ENCODE peak calls at places on chromosomes 12 and 14, in ten cellular contexts. One of them, this sample, is unnamed.

GRCh38 chr14:94386085-94387031 is 2.0 kb downstream of the SERPINA1 start:
- DNase-seq in stimulated activated CD8-positive, alpha-beta memory T cell treated with anti-CD3 and anti-CD28 coated beads, Interleukin-7, amount 100 ng/mL, for 48 hours: no peak
- DNase-seq in mesendoderm: no peak
- DNase-seq in DMS 273 treated with DMSO at 0.1 percent for 48 hours: no peak
- DNase-seq in tibial artery: no peak
- DNase-seq in activated CD4-positive, alpha-beta T cell treated with anti-CD3 and anti-CD28 coated beads for 1 hour: no peak
- DNase-seq in C1 segment of cervical spinal cord: no peak
- DNase-seq in progenitor cell of endocrine pancreas: no peak
- DNase-seq in MV-4-11: no peak
- DNase-seq in NCI-H524 treated with DMSO at 0.1 percent for 48 hours: no peak
- DNase-seq in this sample: no peak

GRCh38 chr12:45216983-45217485 is 1.1 kb downstream of the ANO6 start:
- DNase-seq in stimulated activated CD8-positive, alpha-beta memory T cell treated with anti-CD3 and anti-CD28 coated beads, Interleukin-7, amount 100 ng/mL, for 48 hours: no peak
- DNase-seq in mesendoderm: no peak
- DNase-seq in DMS 273 treated with DMSO at 0.1 percent for 48 hours: no peak
- DNase-seq in tibial artery: no peak
- DNase-seq in activated CD4-positive, alpha-beta T cell treated with anti-CD3 and anti-CD28 coated beads for 1 hour: no peak
- DNase-seq in C1 segment of cervical spinal cord: no peak
- DNase-seq in progenitor cell of endocrine pancreas: no peak
- DNase-seq in MV-4-11: no peak
- DNase-seq in NCI-H524 treated with DMSO at 0.1 percent for 48 hours: no peak
- DNase-seq in this sample: no peak

GRCh38 chr12:80157640-80158039 is 58.3 kb downstream of the OTOGL start:
- DNase-seq in stimulated activated CD8-positive, alpha-beta memory T cell treated with anti-CD3 and anti-CD28 coated beads, Interleukin-7, amount 100 ng/mL, for 48 hours: no peak
- DNase-seq in mesendoderm: no peak
- DNase-seq in DMS 273 treated with DMSO at 0.1 percent for 48 hours: no peak
- DNase-seq in tibial artery: no peak
- DNase-seq in activated CD4-positive, alpha-beta T cell treated with anti-CD3 and anti-CD28 coated beads for 1 hour: no peak
- DNase-seq in C1 segment of cervical spinal cord: no peak
- DNase-seq in progenitor cell of endocrine pancreas: no peak
- DNase-seq in MV-4-11: no peak
- DNase-seq in NCI-H524 treated with DMSO at 0.1 percent for 48 hours: no peak
- DNase-seq in this sample: no peak

GRCh38 chr12:51986834-51987233 is 19.9 kb upstream of the TAMALIN start:
- DNase-seq in stimulated activated CD8-positive, alpha-beta memory T cell treated with anti-CD3 and anti-CD28 coated beads, Interleukin-7, amount 100 ng/mL, for 48 hours: no peak
- DNase-seq in mesendoderm: no peak
- DNase-seq in DMS 273 treated with DMSO at 0.1 percent for 48 hours: no peak
- DNase-seq in tibial artery: no peak
- DNase-seq in activated CD4-positive, alpha-beta T cell treated with anti-CD3 and anti-CD28 coated beads for 1 hour: no peak
- DNase-seq in C1 segment of cervical spinal cord: no peak
- DNase-seq in progenitor cell of endocrine pancreas: no peak
- DNase-seq in MV-4-11: no peak
- DNase-seq in NCI-H524 treated with DMSO at 0.1 percent for 48 hours: no peak
- DNase-seq in this sample: no peak

GRCh38 chr14:39069923-39070322 is 33.1 kb downstream of the SEC23A start:
- DNase-seq in stimulated activated CD8-positive, alpha-beta memory T cell treated with anti-CD3 and anti-CD28 coated beads, Interleukin-7, amount 100 ng/mL, for 48 hours: no peak
- DNase-seq in mesendoderm: no peak
- DNase-seq in DMS 273 treated with DMSO at 0.1 percent for 48 hours: no peak
- DNase-seq in tibial artery: no peak
- DNase-seq in activated CD4-positive, alpha-beta T cell treated with anti-CD3 and anti-CD28 coated beads for 1 hour: no peak
- DNase-seq in C1 segment of cervical spinal cord: no peak
- DNase-seq in progenitor cell of endocrine pancreas: no peak
- DNase-seq in MV-4-11: no peak
- DNase-seq in NCI-H524 treated with DMSO at 0.1 percent for 48 hours: no peak
- DNase-seq in this sample: no peak

GRCh38 chr12:25655702-25656101 is 102.6 kb upstream of the LMNTD1 start:
- DNase-seq in stimulated activated CD8-positive, alpha-beta memory T cell treated with anti-CD3 and anti-CD28 coated beads, Interleukin-7, amount 100 ng/mL, for 48 hours: no peak
- DNase-seq in mesendoderm: no peak
- DNase-seq in DMS 273 treated with DMSO at 0.1 percent for 48 hours: no peak
- DNase-seq in tibial artery: no peak
- DNase-seq in activated CD4-positive, alpha-beta T cell treated with anti-CD3 and anti-CD28 coated beads for 1 hour: no peak
- DNase-seq in C1 segment of cervical spinal cord: no peak
- DNase-seq in progenitor cell of endocrine pancreas: no peak
- DNase-seq in MV-4-11: no peak
- DNase-seq in NCI-H524 treated with DMSO at 0.1 percent for 48 hours: no peak
- DNase-seq in this sample: no peak

GRCh38 chr12:96140110-96140509 is 54.1 kb upstream of the ELK3 start:
- DNase-seq in stimulated activated CD8-positive, alpha-beta memory T cell treated with anti-CD3 and anti-CD28 coated beads, Interleukin-7, amount 100 ng/mL, for 48 hours: no peak
- DNase-seq in mesendoderm: no peak
- DNase-seq in DMS 273 treated with DMSO at 0.1 percent for 48 hours: no peak
- DNase-seq in tibial artery: no peak
- DNase-seq in activated CD4-positive, alpha-beta T cell treated with anti-CD3 and anti-CD28 coated beads for 1 hour: no peak
- DNase-seq in C1 segment of cervical spinal cord: no peak
- DNase-seq in progenitor cell of endocrine pancreas: no peak
- DNase-seq in MV-4-11: peak
- DNase-seq in NCI-H524 treated with DMSO at 0.1 percent for 48 hours: no peak
- DNase-seq in this sample: peak

GRCh38 chr12:14714437-14714836 is 18.0 kb upstream of the GUCY2C start:
- DNase-seq in stimulated activated CD8-positive, alpha-beta memory T cell treated with anti-CD3 and anti-CD28 coated beads, Interleukin-7, amount 100 ng/mL, for 48 hours: no peak
- DNase-seq in mesendoderm: no peak
- DNase-seq in DMS 273 treated with DMSO at 0.1 percent for 48 hours: no peak
- DNase-seq in tibial artery: no peak
- DNase-seq in activated CD4-positive, alpha-beta T cell treated with anti-CD3 and anti-CD28 coated beads for 1 hour: no peak
- DNase-seq in C1 segment of cervical spinal cord: no peak
- DNase-seq in progenitor cell of endocrine pancreas: no peak
- DNase-seq in MV-4-11: no peak
- DNase-seq in NCI-H524 treated with DMSO at 0.1 percent for 48 hours: no peak
- DNase-seq in this sample: no peak

GRCh38 chr14:35347323-35348043 is 55.3 kb downstream of the PSMA6 start:
- DNase-seq in stimulated activated CD8-positive, alpha-beta memory T cell treated with anti-CD3 and anti-CD28 coated beads, Interleukin-7, amount 100 ng/mL, for 48 hours: no peak
- DNase-seq in mesendoderm: peak
- DNase-seq in DMS 273 treated with DMSO at 0.1 percent for 48 hours: no peak
- DNase-seq in tibial artery: no peak
- DNase-seq in activated CD4-positive, alpha-beta T cell treated with anti-CD3 and anti-CD28 coated beads for 1 hour: no peak
- DNase-seq in C1 segment of cervical spinal cord: no peak
- DNase-seq in progenitor cell of endocrine pancreas: no peak
- DNase-seq in MV-4-11: peak
- DNase-seq in NCI-H524 treated with DMSO at 0.1 percent for 48 hours: no peak
- DNase-seq in this sample: no peak

GRCh38 chr12:52239767-52240166 is 6.7 kb downstream of the KRT7 start:
- DNase-seq in stimulated activated CD8-positive, alpha-beta memory T cell treated with anti-CD3 and anti-CD28 coated beads, Interleukin-7, amount 100 ng/mL, for 48 hours: no peak
- DNase-seq in mesendoderm: no peak
- DNase-seq in DMS 273 treated with DMSO at 0.1 percent for 48 hours: no peak
- DNase-seq in tibial artery: no peak
- DNase-seq in activated CD4-positive, alpha-beta T cell treated with anti-CD3 and anti-CD28 coated beads for 1 hour: no peak
- DNase-seq in C1 segment of cervical spinal cord: no peak
- DNase-seq in progenitor cell of endocrine pancreas: no peak
- DNase-seq in MV-4-11: no peak
- DNase-seq in NCI-H524 treated with DMSO at 0.1 percent for 48 hours: no peak
- DNase-seq in this sample: no peak

GRCh38 chr12:65505321-65506121 is 227.0 kb downstream of the MSRB3 start:
- DNase-seq in stimulated activated CD8-positive, alpha-beta memory T cell treated with anti-CD3 and anti-CD28 coated beads, Interleukin-7, amount 100 ng/mL, for 48 hours: no peak
- DNase-seq in mesendoderm: no peak
- DNase-seq in DMS 273 treated with DMSO at 0.1 percent for 48 hours: no peak
- DNase-seq in tibial artery: no peak
- DNase-seq in activated CD4-positive, alpha-beta T cell treated with anti-CD3 and anti-CD28 coated beads for 1 hour: no peak
- DNase-seq in C1 segment of cervical spinal cord: no peak
- DNase-seq in progenitor cell of endocrine pancreas: no peak
- DNase-seq in MV-4-11: no peak
- DNase-seq in NCI-H524 treated with DMSO at 0.1 percent for 48 hours: no peak
- DNase-seq in this sample: no peak

GRCh38 chr12:34396006-34396860 is 373.9 kb downstream of the ALG10 start:
- DNase-seq in stimulated activated CD8-positive, alpha-beta memory T cell treated with anti-CD3 and anti-CD28 coated beads, Interleukin-7, amount 100 ng/mL, for 48 hours: no peak
- DNase-seq in mesendoderm: no peak
- DNase-seq in DMS 273 treated with DMSO at 0.1 percent for 48 hours: no peak
- DNase-seq in tibial artery: peak
- DNase-seq in activated CD4-positive, alpha-beta T cell treated with anti-CD3 and anti-CD28 coated beads for 1 hour: peak
- DNase-seq in C1 segment of cervical spinal cord: no peak
- DNase-seq in progenitor cell of endocrine pancreas: peak
- DNase-seq in MV-4-11: no peak
- DNase-seq in NCI-H524 treated with DMSO at 0.1 percent for 48 hours: no peak
- DNase-seq in this sample: no peak

GRCh38 chr14:77248666-77249065 is 22.3 kb downstream of the NGB start:
- DNase-seq in stimulated activated CD8-positive, alpha-beta memory T cell treated with anti-CD3 and anti-CD28 coated beads, Interleukin-7, amount 100 ng/mL, for 48 hours: no peak
- DNase-seq in mesendoderm: no peak
- DNase-seq in DMS 273 treated with DMSO at 0.1 percent for 48 hours: no peak
- DNase-seq in tibial artery: no peak
- DNase-seq in activated CD4-positive, alpha-beta T cell treated with anti-CD3 and anti-CD28 coated beads for 1 hour: no peak
- DNase-seq in C1 segment of cervical spinal cord: no peak
- DNase-seq in progenitor cell of endocrine pancreas: no peak
- DNase-seq in MV-4-11: no peak
- DNase-seq in NCI-H524 treated with DMSO at 0.1 percent for 48 hours: no peak
- DNase-seq in this sample: no peak

GRCh38 chr14:60514378-60515243 is 5.7 kb downstream of the SIX6 start:
- DNase-seq in stimulated activated CD8-positive, alpha-beta memory T cell treated with anti-CD3 and anti-CD28 coated beads, Interleukin-7, amount 100 ng/mL, for 48 hours: no peak
- DNase-seq in mesendoderm: peak
- DNase-seq in DMS 273 treated with DMSO at 0.1 percent for 48 hours: no peak
- DNase-seq in tibial artery: peak
- DNase-seq in activated CD4-positive, alpha-beta T cell treated with anti-CD3 and anti-CD28 coated beads for 1 hour: no peak
- DNase-seq in C1 segment of cervical spinal cord: no peak
- DNase-seq in progenitor cell of endocrine pancreas: peak
- DNase-seq in MV-4-11: no peak
- DNase-seq in NCI-H524 treated with DMSO at 0.1 percent for 48 hours: peak
- DNase-seq in this sample: no peak

GRCh38 chr14:102652194-102652593 is 59.7 kb downstream of the RCOR1 start:
- DNase-seq in stimulated activated CD8-positive, alpha-beta memory T cell treated with anti-CD3 and anti-CD28 coated beads, Interleukin-7, amount 100 ng/mL, for 48 hours: no peak
- DNase-seq in mesendoderm: no peak
- DNase-seq in DMS 273 treated with DMSO at 0.1 percent for 48 hours: no peak
- DNase-seq in tibial artery: no peak
- DNase-seq in activated CD4-positive, alpha-beta T cell treated with anti-CD3 and anti-CD28 coated beads for 1 hour: no peak
- DNase-seq in C1 segment of cervical spinal cord: no peak
- DNase-seq in progenitor cell of endocrine pancreas: no peak
- DNase-seq in MV-4-11: no peak
- DNase-seq in NCI-H524 treated with DMSO at 0.1 percent for 48 hours: no peak
- DNase-seq in this sample: no peak

GRCh38 chr14:55556929-55557623 is 22.9 kb upstream of the KTN1 start:
- DNase-seq in stimulated activated CD8-positive, alpha-beta memory T cell treated with anti-CD3 and anti-CD28 coated beads, Interleukin-7, amount 100 ng/mL, for 48 hours: no peak
- DNase-seq in mesendoderm: peak
- DNase-seq in DMS 273 treated with DMSO at 0.1 percent for 48 hours: no peak
- DNase-seq in tibial artery: peak
- DNase-seq in activated CD4-positive, alpha-beta T cell treated with anti-CD3 and anti-CD28 coated beads for 1 hour: no peak
- DNase-seq in C1 segment of cervical spinal cord: peak
- DNase-seq in progenitor cell of endocrine pancreas: no peak
- DNase-seq in MV-4-11: no peak
- DNase-seq in NCI-H524 treated with DMSO at 0.1 percent for 48 hours: no peak
- DNase-seq in this sample: peak

GRCh38 chr12:78343657-78344056 is 513.0 kb downstream of the NAV3 start:
- DNase-seq in stimulated activated CD8-positive, alpha-beta memory T cell treated with anti-CD3 and anti-CD28 coated beads, Interleukin-7, amount 100 ng/mL, for 48 hours: no peak
- DNase-seq in mesendoderm: no peak
- DNase-seq in DMS 273 treated with DMSO at 0.1 percent for 48 hours: no peak
- DNase-seq in tibial artery: no peak
- DNase-seq in activated CD4-positive, alpha-beta T cell treated with anti-CD3 and anti-CD28 coated beads for 1 hour: no peak
- DNase-seq in C1 segment of cervical spinal cord: no peak
- DNase-seq in progenitor cell of endocrine pancreas: no peak
- DNase-seq in MV-4-11: no peak
- DNase-seq in NCI-H524 treated with DMSO at 0.1 percent for 48 hours: no peak
- DNase-seq in this sample: no peak

GRCh38 chr12:22299294-22299912 is 35.1 kb downstream of the ST8SIA1 start:
- DNase-seq in stimulated activated CD8-positive, alpha-beta memory T cell treated with anti-CD3 and anti-CD28 coated beads, Interleukin-7, amount 100 ng/mL, for 48 hours: no peak
- DNase-seq in mesendoderm: no peak
- DNase-seq in DMS 273 treated with DMSO at 0.1 percent for 48 hours: no peak
- DNase-seq in tibial artery: no peak
- DNase-seq in activated CD4-positive, alpha-beta T cell treated with anti-CD3 and anti-CD28 coated beads for 1 hour: no peak
- DNase-seq in C1 segment of cervical spinal cord: no peak
- DNase-seq in progenitor cell of endocrine pancreas: no peak
- DNase-seq in MV-4-11: peak
- DNase-seq in NCI-H524 treated with DMSO at 0.1 percent for 48 hours: no peak
- DNase-seq in this sample: no peak

GRCh38 chr12:56389215-56389850 is 26.7 kb upstream of the APOF start:
- DNase-seq in stimulated activated CD8-positive, alpha-beta memory T cell treated with anti-CD3 and anti-CD28 coated beads, Interleukin-7, amount 100 ng/mL, for 48 hours: no peak
- DNase-seq in mesendoderm: no peak
- DNase-seq in DMS 273 treated with DMSO at 0.1 percent for 48 hours: no peak
- DNase-seq in tibial artery: no peak
- DNase-seq in activated CD4-positive, alpha-beta T cell treated with anti-CD3 and anti-CD28 coated beads for 1 hour: no peak
- DNase-seq in C1 segment of cervical spinal cord: no peak
- DNase-seq in progenitor cell of endocrine pancreas: no peak
- DNase-seq in MV-4-11: peak
- DNase-seq in NCI-H524 treated with DMSO at 0.1 percent for 48 hours: no peak
- DNase-seq in this sample: no peak

GRCh38 chr12:32110417-32110816 is 3.8 kb downstream of the BICD1 start:
- DNase-seq in stimulated activated CD8-positive, alpha-beta memory T cell treated with anti-CD3 and anti-CD28 coated beads, Interleukin-7, amount 100 ng/mL, for 48 hours: no peak
- DNase-seq in mesendoderm: no peak
- DNase-seq in DMS 273 treated with DMSO at 0.1 percent for 48 hours: no peak
- DNase-seq in tibial artery: no peak
- DNase-seq in activated CD4-positive, alpha-beta T cell treated with anti-CD3 and anti-CD28 coated beads for 1 hour: no peak
- DNase-seq in C1 segment of cervical spinal cord: no peak
- DNase-seq in progenitor cell of endocrine pancreas: no peak
- DNase-seq in MV-4-11: no peak
- DNase-seq in NCI-H524 treated with DMSO at 0.1 percent for 48 hours: no peak
- DNase-seq in this sample: no peak

GRCh38 chr14:73237786-73238261 is 518 bp downstream of the PAPLN start:
- DNase-seq in stimulated activated CD8-positive, alpha-beta memory T cell treated with anti-CD3 and anti-CD28 coated beads, Interleukin-7, amount 100 ng/mL, for 48 hours: no peak
- DNase-seq in mesendoderm: peak
- DNase-seq in DMS 273 treated with DMSO at 0.1 percent for 48 hours: no peak
- DNase-seq in tibial artery: peak
- DNase-seq in activated CD4-positive, alpha-beta T cell treated with anti-CD3 and anti-CD28 coated beads for 1 hour: no peak
- DNase-seq in C1 segment of cervical spinal cord: no peak
- DNase-seq in progenitor cell of endocrine pancreas: no peak
- DNase-seq in MV-4-11: no peak
- DNase-seq in NCI-H524 treated with DMSO at 0.1 percent for 48 hours: no peak
- DNase-seq in this sample: no peak

GRCh38 chr12:14252697-14253096 is 112.8 kb upstream of the ATF7IP start:
- DNase-seq in stimulated activated CD8-positive, alpha-beta memory T cell treated with anti-CD3 and anti-CD28 coated beads, Interleukin-7, amount 100 ng/mL, for 48 hours: no peak
- DNase-seq in mesendoderm: no peak
- DNase-seq in DMS 273 treated with DMSO at 0.1 percent for 48 hours: no peak
- DNase-seq in tibial artery: no peak
- DNase-seq in activated CD4-positive, alpha-beta T cell treated with anti-CD3 and anti-CD28 coated beads for 1 hour: no peak
- DNase-seq in C1 segment of cervical spinal cord: no peak
- DNase-seq in progenitor cell of endocrine pancreas: no peak
- DNase-seq in MV-4-11: peak
- DNase-seq in NCI-H524 treated with DMSO at 0.1 percent for 48 hours: no peak
- DNase-seq in this sample: no peak

GRCh38 chr12:22459872-22460490 is 84.4 kb downstream of the C2CD5 start:
- DNase-seq in stimulated activated CD8-positive, alpha-beta memory T cell treated with anti-CD3 and anti-CD28 coated beads, Interleukin-7, amount 100 ng/mL, for 48 hours: no peak
- DNase-seq in mesendoderm: peak
- DNase-seq in DMS 273 treated with DMSO at 0.1 percent for 48 hours: peak
- DNase-seq in tibial artery: no peak
- DNase-seq in activated CD4-positive, alpha-beta T cell treated with anti-CD3 and anti-CD28 coated beads for 1 hour: no peak
- DNase-seq in C1 segment of cervical spinal cord: no peak
- DNase-seq in progenitor cell of endocrine pancreas: no peak
- DNase-seq in MV-4-11: peak
- DNase-seq in NCI-H524 treated with DMSO at 0.1 percent for 48 hours: no peak
- DNase-seq in this sample: peak

GRCh38 chr12:78878447-78878846 is 13.9 kb downstream of the SYT1 start:
- DNase-seq in stimulated activated CD8-positive, alpha-beta memory T cell treated with anti-CD3 and anti-CD28 coated beads, Interleukin-7, amount 100 ng/mL, for 48 hours: no peak
- DNase-seq in mesendoderm: no peak
- DNase-seq in DMS 273 treated with DMSO at 0.1 percent for 48 hours: no peak
- DNase-seq in tibial artery: no peak
- DNase-seq in activated CD4-positive, alpha-beta T cell treated with anti-CD3 and anti-CD28 coated beads for 1 hour: no peak
- DNase-seq in C1 segment of cervical spinal cord: no peak
- DNase-seq in progenitor cell of endocrine pancreas: no peak
- DNase-seq in MV-4-11: no peak
- DNase-seq in NCI-H524 treated with DMSO at 0.1 percent for 48 hours: no peak
- DNase-seq in this sample: no peak

GRCh38 chr14:85439696-85440328 is 90.1 kb upstream of the FLRT2 start:
- DNase-seq in stimulated activated CD8-positive, alpha-beta memory T cell treated with anti-CD3 and anti-CD28 coated beads, Interleukin-7, amount 100 ng/mL, for 48 hours: no peak
- DNase-seq in mesendoderm: peak
- DNase-seq in DMS 273 treated with DMSO at 0.1 percent for 48 hours: no peak
- DNase-seq in tibial artery: no peak
- DNase-seq in activated CD4-positive, alpha-beta T cell treated with anti-CD3 and anti-CD28 coated beads for 1 hour: no peak
- DNase-seq in C1 segment of cervical spinal cord: no peak
- DNase-seq in progenitor cell of endocrine pancreas: no peak
- DNase-seq in MV-4-11: no peak
- DNase-seq in NCI-H524 treated with DMSO at 0.1 percent for 48 hours: no peak
- DNase-seq in this sample: no peak

GRCh38 chr14:89719371-89720075 is 235.0 kb downstream of the EFCAB11 start:
- DNase-seq in stimulated activated CD8-positive, alpha-beta memory T cell treated with anti-CD3 and anti-CD28 coated beads, Interleukin-7, amount 100 ng/mL, for 48 hours: no peak
- DNase-seq in mesendoderm: no peak
- DNase-seq in DMS 273 treated with DMSO at 0.1 percent for 48 hours: no peak
- DNase-seq in tibial artery: no peak
- DNase-seq in activated CD4-positive, alpha-beta T cell treated with anti-CD3 and anti-CD28 coated beads for 1 hour: no peak
- DNase-seq in C1 segment of cervical spinal cord: no peak
- DNase-seq in progenitor cell of endocrine pancreas: no peak
- DNase-seq in MV-4-11: peak
- DNase-seq in NCI-H524 treated with DMSO at 0.1 percent for 48 hours: no peak
- DNase-seq in this sample: no peak

GRCh38 chr12:106841471-106842302 is 67.2 kb downstream of the RIC8B start:
- DNase-seq in stimulated activated CD8-positive, alpha-beta memory T cell treated with anti-CD3 and anti-CD28 coated beads, Interleukin-7, amount 100 ng/mL, for 48 hours: no peak
- DNase-seq in mesendoderm: peak
- DNase-seq in DMS 273 treated with DMSO at 0.1 percent for 48 hours: no peak
- DNase-seq in tibial artery: peak
- DNase-seq in activated CD4-positive, alpha-beta T cell treated with anti-CD3 and anti-CD28 coated beads for 1 hour: no peak
- DNase-seq in C1 segment of cervical spinal cord: no peak
- DNase-seq in progenitor cell of endocrine pancreas: no peak
- DNase-seq in MV-4-11: peak
- DNase-seq in NCI-H524 treated with DMSO at 0.1 percent for 48 hours: no peak
- DNase-seq in this sample: peak

GRCh38 chr12:66244446-66244845 is 55.4 kb downstream of the IRAK3 start:
- DNase-seq in stimulated activated CD8-positive, alpha-beta memory T cell treated with anti-CD3 and anti-CD28 coated beads, Interleukin-7, amount 100 ng/mL, for 48 hours: no peak
- DNase-seq in mesendoderm: no peak
- DNase-seq in DMS 273 treated with DMSO at 0.1 percent for 48 hours: no peak
- DNase-seq in tibial artery: no peak
- DNase-seq in activated CD4-positive, alpha-beta T cell treated with anti-CD3 and anti-CD28 coated beads for 1 hour: no peak
- DNase-seq in C1 segment of cervical spinal cord: no peak
- DNase-seq in progenitor cell of endocrine pancreas: no peak
- DNase-seq in MV-4-11: no peak
- DNase-seq in NCI-H524 treated with DMSO at 0.1 percent for 48 hours: no peak
- DNase-seq in this sample: no peak